ENCODE peak calls at places on chromosomes 2 and 18, in five cellular contexts. Y is neuronal stem cell, S is trophoblast cell, Q is IMR-90, O is mesenchymal stem cell. U is an unnamed sample.

GRCh38 chr2:149556452-149556851 is 31.1 kb downstream of the MMADHC start:
- DNase-seq in Y (no peak), S (no peak), Q (no peak), O (no peak), U (no peak)

GRCh38 chr2:75608684-75609333 is 37.8 kb upstream of the MRPL19 start:
- DNase-seq in Y (peak), S (peak), Q (peak), O (peak), U (peak)

GRCh38 chr2:127080226-127080940 is 26.6 kb downstream of the BIN1 start:
- DNase-seq in Y (no peak), S (no peak), Q (no peak), O (no peak), U (peak)

GRCh38 chr2:209208211-209208610 is 215.6 kb upstream of the MAP2 start:
- DNase-seq in Y (peak), S (peak), Q (no peak), O (peak), U (peak)

GRCh38 chr2:457792-458430 is 170.0 kb upstream of the ALKAL2 start:
- DNase-seq in Y (no peak), S (no peak), Q (no peak), O (no peak), U (no peak)

GRCh38 chr2:141899740-141900139 is 231.1 kb downstream of the LRP1B start:
- DNase-seq in Y (no peak), S (no peak), Q (no peak), O (no peak), U (peak)

GRCh38 chr2:223123859-223124610 is 72.0 kb downstream of the KCNE4 start:
- DNase-seq in Y (no peak), S (no peak), Q (peak), O (peak), U (no peak)

GRCh38 chr2:129458006-129458405 is 521.5 kb upstream of the RAB6C start:
- DNase-seq in Y (no peak), S (no peak), Q (no peak), O (no peak), U (no peak)

GRCh38 chr2:46097714-46098480 is 199.3 kb upstream of the EPAS1 start:
- DNase-seq in Y (no peak), S (peak), Q (peak), O (peak), U (peak)

GRCh38 chr2:5734866-5735861 is 43.0 kb downstream of the SOX11 start:
- DNase-seq in Y (no peak), S (peak), Q (no peak), O (no peak), U (no peak)

GRCh38 chr2:208501217-208501616 is 94.6 kb downstream of the PTH2R start:
- DNase-seq in Y (peak), S (no peak), Q (no peak), O (no peak), U (peak)

GRCh38 chr2:221097568-221097915 is 474.6 kb downstream of the EPHA4 start:
- DNase-seq in Y (no peak), S (no peak), Q (peak), O (peak), U (peak)

GRCh38 chr2:129302106-129302505 is 677.4 kb upstream of the RAB6C start:
- DNase-seq in Y (no peak), S (no peak), Q (no peak), O (no peak), U (no peak)

GRCh38 chr18:65352183-65352582 is 398.6 kb upstream of the CDH7 start:
- DNase-seq in Y (no peak), S (no peak), Q (no peak), O (peak), U (no peak)

GRCh38 chr2:181273986-181274385 is 183.2 kb upstream of the ITGA4 start:
- DNase-seq in Y (no peak), S (no peak), Q (no peak), O (no peak), U (no peak)

GRCh38 chr2:46539327-46540276 is 60.2 kb downstream of the TMEM247 start:
- DNase-seq in Y (no peak), S (no peak), Q (no peak), O (no peak), U (no peak)

GRCh38 chr2:238240761-238241711 is 1.2 kb upstream of the HES6 start:
- DNase-seq in Y (peak), S (peak), Q (no peak), O (peak), U (peak)

GRCh38 chr2:120738786-120739771 is 3.4 kb downstream of the GLI2 start:
- DNase-seq in Y (peak), S (no peak), Q (no peak), O (peak), U (peak)

GRCh38 chr2:101741775-101742520 is 44.4 kb downstream of the MAP4K4 start:
- DNase-seq in Y (peak), S (no peak), Q (no peak), O (peak), U (peak)

GRCh38 chr18:12726774-12727550 is 24.1 kb downstream of the PSMG2 start:
- DNase-seq in Y (peak), S (peak), Q (peak), O (peak), U (peak)

GRCh38 chr18:47247833-47248609 is 3.4 kb downstream of the SKOR2 start:
- DNase-seq in Y (no peak), S (no peak), Q (no peak), O (no peak), U (no peak)

GRCh38 chr2:118013724-118014491 is at the start of gene CCDC93:
- DNase-seq in Y (peak), S (peak), Q (peak), O (peak), U (peak)
- H3K4ac ChIP-seq in Y (no peak), S (peak), Q (peak), O (peak), U (no peak)

GRCh38 chr2:241149675-241149924 is 328 bp upstream of the PASK start:
- DNase-seq in Y (no peak), S (no peak), Q (no peak), O (no peak), U (no peak)
- H4K8ac ChIP-seq in Y (no peak), S (no peak), Q (no peak), O (no peak), U (no peak)

GRCh38 chr2:42105330-42106256 is 57.8 kb downstream of the PKDCC start:
- DNase-seq in Y (no peak), S (no peak), Q (no peak), O (no peak), U (no peak)
- H3K9ac ChIP-seq in Y (no peak), S (no peak), Q (no peak), O (no peak), U (no peak)

GRCh38 chr2:234514099-234514498 is 17.2 kb upstream of the ARL4C start:
- DNase-seq in Y (no peak), S (no peak), Q (no peak), O (no peak), U (no peak)

GRCh38 chr2:234517971-234518370 is 21.1 kb upstream of the ARL4C start:
- DNase-seq in Y (no peak), S (peak), Q (no peak), O (no peak), U (no peak)

GRCh38 chr2:234521536-234521935 is 24.7 kb upstream of the ARL4C start:
- DNase-seq in Y (no peak), S (no peak), Q (no peak), O (no peak), U (no peak)

GRCh38 chr2:234514873-234515638 is 18.2 kb upstream of the ARL4C start:
- DNase-seq in Y (no peak), S (no peak), Q (no peak), O (no peak), U (peak)

GRCh38 chr2:234518986-234519642 is 22.2 kb upstream of the ARL4C start:
- DNase-seq in Y (no peak), S (peak), Q (no peak), O (no peak), U (no peak)
- H3K4ac ChIP-seq in Y (no peak), S (no peak), Q (no peak), O (no peak), U (no peak)

GRCh38 chr18:49491534-49491856 is 4.5 kb upstream of the C18orf32 start:
- DNase-seq in Y (no peak), S (no peak), Q (no peak), O (no peak), U (no peak)
- H4K8ac ChIP-seq in Y (no peak), S (no peak), Q (peak), O (peak), U (no peak)

DNA sequence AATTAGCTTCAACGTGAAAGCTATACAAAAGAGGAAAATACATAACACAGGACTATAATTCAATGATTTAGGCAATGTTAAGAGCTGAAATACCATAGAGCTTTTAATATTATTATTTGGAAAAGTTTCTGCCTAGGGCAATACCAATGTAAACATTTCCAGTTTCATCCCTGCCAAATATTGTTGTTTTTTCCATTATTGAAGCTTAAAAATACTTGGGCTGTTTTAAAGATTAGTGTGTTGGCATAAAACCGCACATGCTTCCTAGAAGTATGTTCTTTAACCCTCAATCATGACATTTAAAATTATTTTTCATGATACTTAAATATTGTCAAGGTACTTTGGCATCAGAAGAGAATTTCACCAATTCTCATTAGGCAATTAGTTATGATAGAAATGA is 18.7 kb upstream of the PDE1A start:
- DNase-seq in Y (no peak), S (no peak), Q (no peak), O (no peak), U (no peak)
- H3K9ac ChIP-seq in Y (no peak), S (no peak), Q (no peak), O (no peak), U (no peak)